ENCODE peak calls at places on chromosomes 4 and X, in five cellular contexts. D is psoas muscle, C is suprapubic skin, F is Peyer's patch, T is IMR-90. Q is an unnamed sample. For H3K4me1, the result is how much of the 10 kb centered on the place peaks cover.

GRCh38 chr4:152953514-152953913 is 17.4 kb downstream of the FHDC1 start:
- DNase-seq in T (no peak), F (no peak), D (no peak), C (no peak), Q (no peak)

GRCh38 chrX:73849054-73849453 is 286.1 kb downstream of the CHIC1 start:
- DNase-seq in D (no peak), F (no peak), C (no peak), T (no peak), Q (no peak)

GRCh38 chrX:42869659-42870476 is 91.9 kb upstream of the PPP1R2C start:
- DNase-seq in D (no peak), F (no peak), C (no peak), T (no peak), Q (no peak)

GRCh38 chr4:105461221-105462041 is 12.4 kb downstream of the PPA2 start:
- DNase-seq in C (no peak), T (no peak), F (no peak), D (no peak), Q (no peak)

GRCh38 chr4:86935499-86935832 is 655 bp downstream of the AFF1 start:
- DNase-seq in D (peak), C (peak), F (peak), T (no peak), Q (no peak)

GRCh38 chrX:1112321-1112720 is 100.1 kb downstream of the CRLF2 start:
- DNase-seq in T (no peak), C (no peak), D (no peak), F (no peak), Q (no peak)

GRCh38 chrX:151870603-151871002 is 42.1 kb upstream of the MAGEA4 start:
- DNase-seq in C (no peak), F (no peak), D (no peak), T (peak), Q (no peak)

GRCh38 chr4:6546091-6546490 is 28.9 kb upstream of the MAN2B2 start:
- DNase-seq in D (no peak), C (no peak), F (no peak), T (no peak), Q (no peak)

GRCh38 chr4:52575406-52575805 is 83.7 kb downstream of the USP46 start:
- DNase-seq in C (no peak), F (no peak), T (no peak), D (no peak), Q (no peak)

GRCh38 chr4:142516686-142517145 is 329.4 kb downstream of the INPP4B start:
- DNase-seq in C (no peak), F (no peak), D (no peak), T (peak), Q (no peak)

GRCh38 chr4:44186850-44187246 is 261.8 kb downstream of the KCTD8 start:
- DNase-seq in D (no peak), T (no peak), F (no peak), C (no peak), Q (no peak)

GRCh38 chrX:73577368-73577767 is 14.4 kb downstream of the CHIC1 start:
- DNase-seq in T (peak), F (no peak), C (no peak), D (no peak), Q (no peak)

GRCh38 chr4:180745019-180745418 is 1498.2 kb upstream of the TENM3 start:
- DNase-seq in D (no peak), C (no peak), T (no peak), F (no peak), Q (no peak)
- H3K4me1 ChIP-seq in D (under half), C (under half), T (under half), F (under half), Q (under half)

DNA sequence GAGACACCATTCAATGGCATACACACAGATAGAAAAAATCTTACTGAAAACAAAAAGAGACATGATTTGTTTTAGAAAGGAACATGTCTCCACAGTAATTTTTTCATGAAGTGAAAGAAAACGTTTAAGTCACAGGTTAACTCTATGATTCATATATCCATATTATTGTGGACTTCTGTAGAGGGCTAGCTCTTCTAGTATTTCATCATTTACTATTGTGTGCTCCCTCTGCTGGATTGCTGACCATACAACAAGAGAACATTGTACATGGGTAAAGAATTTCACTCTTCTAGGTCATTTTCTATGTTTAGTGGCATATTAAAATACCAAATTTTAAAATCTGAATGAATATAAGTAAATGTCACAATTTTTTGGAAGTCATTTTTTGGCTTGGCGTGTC is 91.8 kb upstream of the POU3F4 start:
- DNase-seq in D (no peak), T (no peak), F (no peak), C (no peak), Q (no peak)
- TF ChIP-seq CTCF in D (peak), T (peak), F (no peak), C (no peak), Q (no peak)

GRCh38 chr4:45471335-45471734 is 652.5 kb downstream of the GABRG1 start:
- DNase-seq in F (no peak), D (no peak), T (no peak), C (no peak), Q (no peak)
- H3K4me1 ChIP-seq in F (under half), D (under half), T (under half), C (under half), Q (under half)

GRCh38 chr4:167987285-167987684 is 105.1 kb upstream of the ANXA10 start:
- DNase-seq in T (no peak), D (no peak), F (no peak), C (no peak), Q (no peak)

GRCh38 chr4:167985565-167985964 is 106.8 kb upstream of the ANXA10 start:
- DNase-seq in C (no peak), T (no peak), F (no peak), D (no peak), Q (no peak)

GRCh38 chr4:167986044-167986443 is 106.3 kb upstream of the ANXA10 start:
- DNase-seq in C (no peak), T (no peak), F (no peak), D (no peak), Q (no peak)

DNA sequence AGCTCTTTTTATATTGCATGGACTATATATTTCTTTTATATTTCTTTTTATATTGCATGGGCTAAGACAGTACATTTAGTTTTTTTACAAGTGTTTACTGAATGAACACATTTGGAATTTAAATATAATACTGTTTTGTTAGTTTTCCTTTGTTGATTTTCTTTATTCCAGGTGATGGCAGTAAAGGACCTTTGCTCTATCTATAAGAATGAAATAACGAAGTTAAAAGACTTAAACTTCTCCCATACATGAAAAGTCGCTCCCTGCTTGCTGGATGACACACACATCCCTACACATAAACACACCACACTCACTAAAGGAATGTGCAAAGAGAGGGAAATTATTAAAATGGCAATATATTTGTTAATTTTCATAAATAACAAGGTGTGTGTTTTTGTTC is 102.5 kb upstream of the ANXA10 start:
- DNase-seq in D (no peak), C (no peak), F (no peak), T (no peak), Q (no peak)
- TF ChIP-seq CTCF in D (peak), C (no peak), F (no peak), T (no peak), Q (no peak)

GRCh38 chr4:98625920-98626319 is 32.5 kb downstream of the TSPAN5 start:
- DNase-seq in F (no peak), T (no peak), D (no peak), C (no peak), Q (no peak)
- H3K4me1 ChIP-seq in F (under half), T (under half), D (under half), C (under half), Q (under half)

GRCh38 chr4:122894802-122895201 is 27.6 kb downstream of the NUDT6 start:
- DNase-seq in D (no peak), T (no peak), F (no peak), C (no peak), Q (no peak)

GRCh38 chr4:122898370-122899150 is 23.8 kb downstream of the NUDT6 start:
- DNase-seq in F (no peak), D (no peak), C (no peak), T (peak), Q (peak)

GRCh38 chr4:122899682-122900081 is 22.7 kb downstream of the NUDT6 start:
- DNase-seq in F (no peak), T (no peak), D (no peak), C (no peak), Q (no peak)

GRCh38 chr4:122895336-122895995 is 26.9 kb downstream of the NUDT6 start:
- DNase-seq in D (no peak), C (no peak), T (no peak), F (no peak), Q (no peak)

GRCh38 chr4:122896270-122896669 is 26.1 kb downstream of the NUDT6 start:
- DNase-seq in F (no peak), T (no peak), C (no peak), D (no peak), Q (no peak)
- TF ChIP-seq CTCF in F (no peak), T (no peak), C (no peak), D (no peak), Q (no peak)

DNA sequence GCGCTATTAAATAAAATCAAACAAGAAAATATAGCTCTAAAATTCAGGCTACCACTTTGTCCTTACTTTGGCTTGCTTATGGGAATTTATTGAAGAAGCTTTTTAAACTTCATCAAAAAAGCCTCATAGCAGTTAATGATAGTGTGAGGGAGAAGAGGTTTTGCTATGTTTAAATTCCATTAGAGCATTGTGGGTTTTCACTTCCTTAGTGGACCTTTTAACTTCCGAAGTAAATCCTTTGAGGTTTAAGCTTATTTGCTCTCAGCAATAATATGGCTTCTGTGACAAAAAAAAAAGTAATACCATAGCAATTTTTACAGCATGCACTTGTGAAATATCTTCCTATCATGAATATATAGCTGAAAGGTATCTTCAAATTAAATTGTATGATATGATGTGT is 120.2 kb upstream of the NDST4 start:
- DNase-seq in C (no peak), F (no peak), T (no peak), D (no peak), Q (no peak)
- H3K4me1 ChIP-seq in C (under half), F (under half), T (under half), D (under half), Q (under half)

GRCh38 chrX:118228456-118228855 is 111.8 kb upstream of the KLHL13 start:
- DNase-seq in F (no peak), D (no peak), T (no peak), C (no peak), Q (no peak)

GRCh38 chrX:118228041-118228440 is 111.4 kb upstream of the KLHL13 start:
- DNase-seq in T (peak), C (no peak), F (no peak), D (no peak), Q (no peak)

GRCh38 chrX:118221733-118222132 is 105.1 kb upstream of the KLHL13 start:
- DNase-seq in F (no peak), D (no peak), C (no peak), T (no peak), Q (no peak)

GRCh38 chrX:118221257-118221656 is 104.6 kb upstream of the KLHL13 start:
- DNase-seq in C (no peak), F (no peak), D (no peak), T (no peak), Q (no peak)

GRCh38 chrX:118226060-118226428 is 109.4 kb upstream of the KLHL13 start:
- DNase-seq in D (no peak), C (no peak), T (no peak), F (no peak), Q (no peak)
- TF ChIP-seq CTCF in D (peak), C (peak), T (peak), F (no peak), Q (peak)

DNA sequence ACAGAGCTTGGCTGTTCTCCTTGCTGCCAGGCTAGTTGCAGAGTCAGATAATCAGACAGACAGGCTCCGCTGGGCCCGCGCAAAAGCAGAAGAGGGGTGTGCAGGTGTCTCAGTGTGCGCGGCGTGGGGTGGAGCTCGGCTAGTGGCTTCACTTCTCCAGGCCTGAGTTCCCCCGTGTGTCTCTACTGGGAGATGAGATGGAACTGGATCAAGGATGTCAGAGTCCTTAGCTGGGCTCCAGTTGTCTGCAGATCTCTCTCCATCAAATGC is 21.1 kb downstream of the HTRA3 start:
- DNase-seq in C (peak), F (no peak), D (no peak), T (no peak), Q (no peak)
- H3K4me1 ChIP-seq in C (under half), F (under half), D (under half), T (under half), Q (under half)

GRCh38 chr4:120858776-120859175 is 63.8 kb downstream of the PRDM5 start:
- DNase-seq in F (no peak), C (no peak), T (peak), D (no peak), Q (no peak)
- TF ChIP-seq CTCF in F (no peak), C (no peak), T (no peak), D (no peak), Q (no peak)

Q was measured in mucosa of descending colon.